ENCODE peak calls at places on chromosomes 4 and X, in four cellular contexts. Y is OCI-LY7, R is HFF-Myc, W is glutamatergic neuron. A is an unnamed sample.

GRCh38 chrX:85359051-85359450 is 20.4 kb downstream of the POF1B start:
- DNase-seq in W (no peak), R (no peak), Y (no peak), A (no peak)

GRCh38 chrX:39960219-39960618 is 137.5 kb downstream of the BCOR start:
- DNase-seq in W (no peak), Y (no peak), R (no peak), A (no peak)

GRCh38 chr4:176883108-176883550 is 90.4 kb upstream of the VEGFC start:
- DNase-seq in R (no peak), W (no peak), Y (no peak), A (no peak)

GRCh38 chrX:70196961-70197805 is 19.9 kb downstream of the DGAT2L6 start:
- DNase-seq in Y (peak), R (no peak), W (peak), A (peak)

GRCh38 chr4:17094811-17095210 is 196.4 kb upstream of the LDB2 start:
- DNase-seq in R (no peak), Y (no peak), W (no peak), A (no peak)

GRCh38 chrX:152926279-152926678 is 28.4 kb downstream of the ZNF185 start:
- DNase-seq in R (peak), W (no peak), Y (peak), A (peak)

GRCh38 chr4:2402053-2402452 is 16.4 kb downstream of the ZFYVE28 start:
- DNase-seq in W (peak), Y (no peak), R (no peak), A (no peak)

GRCh38 chr4:100981447-100982204 is 365.7 kb downstream of the PPP3CA start:
- DNase-seq in R (no peak), W (no peak), Y (no peak), A (no peak)

GRCh38 chr4:1209821-1210220 is 37.4 kb upstream of the SPON2 start:
- DNase-seq in W (peak), R (no peak), Y (no peak), A (no peak)

GRCh38 chr4:95431678-95432077 is 117.1 kb downstream of the UNC5C start:
- DNase-seq in W (no peak), R (no peak), Y (no peak), A (no peak)

GRCh38 chrX:49171752-49172279 is at the start of gene PLP2:
- DNase-seq in W (peak), R (no peak), Y (peak), A (no peak)

GRCh38 chr4:163484906-163485305 is 9.6 kb upstream of the TMA16 start:
- DNase-seq in R (no peak), W (peak), Y (peak), A (peak)

GRCh38 chrX:17595456-17596035 is 141.7 kb upstream of the SCML1 start:
- DNase-seq in R (no peak), Y (no peak), W (no peak), A (no peak)

GRCh38 chrX:153526040-153526439 is 8.6 kb downstream of the ATP2B3 start:
- DNase-seq in Y (no peak), R (no peak), W (no peak), A (no peak)

DNA sequence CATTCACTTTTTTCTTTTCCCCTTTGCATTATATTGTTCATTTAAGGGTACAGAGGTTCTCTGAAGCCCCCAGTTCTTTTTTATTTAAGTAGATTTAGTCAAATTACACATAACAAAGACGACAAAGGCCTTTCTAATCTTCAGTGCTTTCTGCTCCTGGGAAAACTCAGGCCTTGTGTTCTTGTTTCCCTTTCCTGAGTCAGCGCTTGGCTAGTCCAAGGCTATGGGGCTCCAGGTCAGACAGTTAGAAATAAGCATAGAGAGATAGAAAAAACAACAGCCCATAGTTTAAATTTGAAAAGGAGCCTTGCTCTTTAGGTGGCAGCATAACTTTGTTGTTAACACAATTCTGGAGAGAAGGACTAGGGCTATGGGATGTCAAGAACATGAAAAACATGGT is 97.3 kb downstream of the PPP1R2C start:
- DNase-seq in Y (peak), R (no peak), W (no peak), A (peak)
- TF ChIP-seq CTCF in Y (peak), R (no peak), W (no peak), A (no peak)

GRCh38 chr4:71771613-71772012 is 12.3 kb downstream of the GC start:
- DNase-seq in R (no peak), W (no peak), Y (no peak), A (no peak)

GRCh38 chr4:71775449-71775848 is 8.4 kb downstream of the GC start:
- DNase-seq in R (no peak), W (no peak), Y (no peak), A (no peak)

GRCh38 chr4:71773004-71773403 is 10.9 kb downstream of the GC start:
- DNase-seq in R (no peak), Y (no peak), W (no peak), A (no peak)

GRCh38 chr4:71774136-71774535 is 9.7 kb downstream of the GC start:
- DNase-seq in W (no peak), R (no peak), Y (no peak), A (no peak)

GRCh38 chr4:71772592-71772991 is 11.3 kb downstream of the GC start:
- DNase-seq in W (no peak), R (no peak), Y (no peak), A (no peak)
- TF ChIP-seq CTCF in W (no peak), R (no peak), Y (peak), A (no peak)

GRCh38 chr4:146338512-146338911 is 124.2 kb downstream of the REELD1 start:
- DNase-seq in Y (no peak), W (no peak), R (no peak), A (no peak)
- TF ChIP-seq CTCF in Y (no peak), W (no peak), R (no peak), A (no peak)

GRCh38 chr4:150591904-150592303 is 10.0 kb downstream of the MAB21L2 start:
- DNase-seq in R (no peak), W (no peak), Y (no peak), A (no peak)

GRCh38 chr4:150591284-150591874 is 9.4 kb downstream of the MAB21L2 start:
- DNase-seq in Y (no peak), W (peak), R (no peak), A (no peak)

GRCh38 chr4:150598906-150599305 is 17.0 kb downstream of the MAB21L2 start:
- DNase-seq in W (no peak), R (no peak), Y (no peak), A (no peak)

GRCh38 chr4:150589174-150589573 is 7.2 kb downstream of the MAB21L2 start:
- DNase-seq in R (no peak), W (no peak), Y (no peak), A (no peak)

DNA sequence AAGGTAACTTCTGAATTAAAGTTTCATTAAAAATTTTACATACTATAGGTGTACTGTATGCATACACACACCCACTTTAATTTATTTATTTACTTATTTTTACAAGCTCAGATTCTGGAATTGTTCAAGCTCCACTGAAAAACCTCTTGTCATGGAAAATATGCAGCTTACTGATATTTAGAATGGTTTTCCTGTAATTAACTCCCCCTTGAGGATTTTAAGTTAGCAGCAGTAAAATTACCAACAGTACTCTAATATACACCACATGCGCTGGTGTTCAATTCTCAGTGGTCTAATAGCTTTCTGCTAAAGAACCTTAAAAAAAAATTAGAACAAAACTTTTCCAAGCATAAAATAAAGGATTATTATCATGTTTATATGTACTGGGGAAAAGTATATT is 12.0 kb downstream of the MAB21L2 start:
- DNase-seq in Y (no peak), W (no peak), R (no peak), A (no peak)
- TF ChIP-seq CTCF in Y (peak), W (no peak), R (no peak), A (no peak)

DNA sequence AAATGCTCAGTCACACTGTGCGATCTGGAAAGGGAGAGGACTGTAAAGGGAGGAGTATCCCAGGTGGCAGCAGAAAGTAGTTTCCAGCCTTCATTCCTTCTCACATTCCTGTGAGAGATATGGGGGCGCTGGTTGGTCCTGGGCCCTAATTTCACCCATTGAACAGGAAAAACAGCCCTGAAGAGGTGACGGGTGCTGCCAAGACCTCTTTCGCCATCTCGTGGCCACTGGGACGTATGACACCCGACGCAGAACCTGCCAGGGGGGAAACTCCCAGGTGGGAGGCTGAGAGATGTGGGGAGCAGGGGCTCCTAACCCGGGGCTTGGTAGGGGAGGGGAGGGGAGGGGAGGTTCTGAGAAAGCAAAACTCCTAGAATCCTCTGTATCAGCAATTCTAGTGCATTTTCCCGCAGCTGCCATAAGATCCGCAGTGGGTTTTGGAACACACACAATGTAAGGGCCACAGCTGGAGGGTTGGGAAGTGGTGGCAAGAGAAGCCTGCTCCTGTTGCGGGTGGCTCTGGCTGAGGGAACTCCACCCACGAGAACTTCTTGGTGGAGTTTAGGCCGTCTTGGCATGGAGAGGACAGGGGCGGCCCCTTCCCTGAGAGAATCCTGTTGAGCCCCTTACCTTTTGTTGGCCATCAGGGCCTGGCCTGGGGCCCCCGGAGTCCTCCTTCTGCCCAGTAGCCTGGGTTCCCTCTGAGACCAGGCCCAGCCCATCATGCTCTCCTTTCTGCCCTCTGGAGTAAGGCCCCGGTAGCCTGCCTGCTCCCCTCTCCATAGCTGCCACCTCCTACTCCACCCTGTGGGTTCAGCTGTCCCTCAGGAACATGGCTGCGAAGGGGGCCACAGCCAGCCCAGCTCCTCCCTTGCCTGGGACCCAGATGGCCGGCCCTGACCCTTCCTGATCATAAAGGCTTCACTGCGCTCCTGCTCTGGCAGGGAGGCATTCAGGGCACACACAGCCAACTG is 134.1 kb downstream of the OR13H1 start:
- DNase-seq in R (no peak), Y (peak), W (peak), A (peak)
- TF ChIP-seq CTCF in R (peak), Y (peak), W (peak), A (peak)

A was measured in endothelial cell.